ENCODE peak calls at places on chromosomes 16 and 17, in ten cellular contexts. V is effector memory CD8-positive, alpha-beta T cell; E is Right ventricle myocardium superior; M is GM12864; O is NCI-H774; A is EH; D is T-helper 1 cell; L is NCI-H226; Y is activated naive CD4-positive, alpha-beta T cell; P is right cardiac atrium. H is an unnamed sample.

GRCh38 chr17:74987909-74988711 is 678 bp downstream of the CDR2L start:
- DNase-seq in M (no peak), P (peak), D (peak), V (no peak), A (peak), E (peak), L (peak), O (peak), Y (no peak), H (peak)

GRCh38 chr16:10480151-10480550 is 94.3 kb downstream of the ATF7IP2 start:
- DNase-seq in D (no peak), M (no peak), P (no peak), L (no peak), E (no peak), A (no peak), O (no peak), Y (no peak), V (no peak), H (no peak)

GRCh38 chr17:72603346-72604242 is 482.8 kb downstream of the SOX9 start:
- DNase-seq in Y (no peak), P (no peak), D (no peak), M (no peak), V (no peak), O (no peak), A (peak), L (no peak), E (no peak), H (no peak)

GRCh38 chr17:32484628-32485027 is 2.2 kb upstream of the CDK5R1 start:
- DNase-seq in P (no peak), E (no peak), D (no peak), V (no peak), L (no peak), Y (no peak), A (no peak), M (no peak), O (no peak), H (no peak)

GRCh38 chr17:5582177-5582885 is 2.0 kb downstream of the NLRP1 start:
- DNase-seq in E (no peak), L (no peak), O (no peak), A (no peak), P (no peak), V (no peak), D (no peak), Y (no peak), M (no peak), H (no peak)

GRCh38 chr17:1779571-1780074 is 17.8 kb downstream of the SERPINF1 start:
- DNase-seq in L (peak), O (no peak), P (peak), E (peak), V (no peak), D (no peak), A (peak), Y (no peak), M (no peak), H (peak)

GRCh38 chr17:5541610-5542202 is 42.6 kb downstream of the NLRP1 start:
- DNase-seq in D (no peak), A (no peak), L (no peak), V (no peak), E (no peak), P (no peak), Y (no peak), O (no peak), M (no peak), H (no peak)

GRCh38 chr17:61000911-61001310 is 323.3 kb downstream of the BCAS3 start:
- DNase-seq in D (no peak), Y (no peak), L (no peak), A (peak), P (no peak), M (no peak), V (no peak), O (no peak), E (no peak), H (no peak)

GRCh38 chr17:79777844-79778503 is at the start of gene CBX2:
- DNase-seq in Y (peak), D (peak), A (peak), P (peak), L (peak), M (no peak), O (peak), E (peak), V (peak), H (no peak)

GRCh38 chr17:16251556-16251955 is 34.5 kb downstream of the PIGL start:
- DNase-seq in M (no peak), Y (no peak), L (no peak), O (no peak), E (no peak), V (no peak), A (no peak), P (no peak), D (no peak), H (no peak)

GRCh38 chr16:46768809-46769208 is 20.7 kb upstream of the MYLK3 start:
- DNase-seq in M (no peak), A (no peak), L (no peak), O (peak), E (no peak), V (no peak), Y (no peak), D (no peak), P (no peak), H (no peak)

GRCh38 chr17:36892112-36892838 is 45.0 kb upstream of the LHX1 start:
- DNase-seq in D (no peak), O (no peak), V (no peak), M (no peak), L (no peak), Y (no peak), A (no peak), E (no peak), P (no peak), H (no peak)

GRCh38 chr16:16028311-16028999 is 79.0 kb downstream of the ABCC1 start:
- DNase-seq in A (no peak), V (no peak), D (no peak), L (no peak), Y (no peak), E (no peak), O (no peak), P (no peak), M (no peak), H (no peak)

GRCh38 chr17:48022906-48023305 is 14.7 kb downstream of the COPZ2 start:
- DNase-seq in M (no peak), E (no peak), O (peak), L (no peak), P (no peak), A (no peak), D (no peak), V (no peak), Y (no peak), H (no peak)

GRCh38 chr16:35754391-35755369 is 2295.3 kb downstream of the TP53TG3F start:
- DNase-seq in A (no peak), V (no peak), M (no peak), E (no peak), Y (no peak), L (no peak), D (no peak), O (no peak), P (no peak), H (no peak)

GRCh38 chr16:27168790-27169189 is 34.5 kb upstream of the KDM8 start:
- DNase-seq in A (no peak), V (no peak), M (no peak), E (no peak), D (no peak), O (no peak), Y (no peak), P (no peak), L (no peak), H (no peak)

GRCh38 chr16:31458073-31458834 is 1.0 kb upstream of the ARMC5 start:
- DNase-seq in L (peak), P (peak), Y (peak), O (no peak), D (peak), V (peak), E (peak), A (peak), M (no peak), H (peak)

GRCh38 chr16:4316732-4317461 is 1.0 kb downstream of the GLIS2 start:
- DNase-seq in E (peak), M (no peak), V (no peak), L (peak), A (peak), P (peak), Y (no peak), O (peak), D (no peak), H (no peak)

GRCh38 chr16:5768445-5768844 is 670.9 kb upstream of the EEF2KMT start:
- DNase-seq in A (no peak), O (no peak), P (no peak), L (no peak), E (no peak), D (no peak), V (no peak), Y (no peak), M (no peak), H (no peak)

GRCh38 chr16:11994187-11995119 is 17.9 kb downstream of the SNX29 start:
- DNase-seq in A (peak), E (peak), O (no peak), Y (no peak), L (no peak), M (no peak), D (no peak), V (no peak), P (no peak), H (no peak)

GRCh38 chr17:78313735-78314648 is 45.9 kb downstream of the SOCS3 start:
- DNase-seq in L (peak), O (peak), V (peak), P (peak), M (no peak), A (peak), E (peak), D (peak), Y (peak), H (peak)

H was measured in foreskin keratinocyte.